ENCODE peak calls at places on chromosomes 6 and 20, in ten cellular contexts. A, Y, N, B, E, G, C, J, F and D are unnamed samples.

GRCh38 chr6:106547961-106548453 is 81.3 kb downstream of the RTN4IP1 start:
- DNase-seq in A (no peak), Y (no peak), N (no peak), B (no peak), E (no peak), G (no peak), C (peak), J (no peak), F (no peak), D (no peak)

GRCh38 chr20:58669287-58670006 is 18.4 kb downstream of the STX16 start:
- DNase-seq in A (no peak), Y (no peak), N (no peak), B (no peak), E (no peak), G (no peak), C (no peak), J (peak), F (no peak), D (no peak)

GRCh38 chr6:35213824-35214756 is at the start of gene SCUBE3:
- DNase-seq in A (no peak), Y (peak), N (no peak), B (no peak), E (peak), G (peak), C (peak), J (peak), F (no peak), D (peak)

GRCh38 chr6:132964101-132964867 is 149.9 kb downstream of the RPS12 start:
- DNase-seq in A (no peak), Y (no peak), N (no peak), B (no peak), E (no peak), G (no peak), C (peak), J (no peak), F (no peak), D (peak)

GRCh38 chr6:146915671-146916127 is 288.5 kb upstream of the STXBP5 start:
- DNase-seq in A (no peak), Y (no peak), N (no peak), B (peak), E (no peak), G (no peak), C (peak), J (no peak), F (peak), D (no peak)

GRCh38 chr6:160960067-160960466 is 31.5 kb upstream of the MAP3K4 start:
- DNase-seq in A (no peak), Y (no peak), N (no peak), B (no peak), E (no peak), G (no peak), C (no peak), J (no peak), F (no peak), D (no peak)

GRCh38 chr6:32614366-32615081 is 22.7 kb upstream of the HLA-DQA1 start:
- DNase-seq in A (no peak), Y (no peak), N (no peak), B (no peak), E (no peak), G (no peak), C (no peak), J (no peak), F (no peak), D (no peak)

GRCh38 chr6:155177369-155177961 is 86.3 kb upstream of the CLDN20 start:
- DNase-seq in A (no peak), Y (no peak), N (no peak), B (peak), E (peak), G (peak), C (peak), J (peak), F (peak), D (peak)

GRCh38 chr20:32635764-32636163 is 38.0 kb downstream of the C20orf203 start:
- DNase-seq in A (no peak), Y (no peak), N (no peak), B (no peak), E (no peak), G (no peak), C (no peak), J (no peak), F (no peak), D (peak)

GRCh38 chr20:44187763-44188709 is 1.0 kb upstream of the JPH2 start:
- DNase-seq in A (no peak), Y (no peak), N (no peak), B (no peak), E (no peak), G (no peak), C (no peak), J (no peak), F (no peak), D (no peak)

GRCh38 chr20:10077081-10077471 is 42.3 kb downstream of the ANKEF1 start:
- DNase-seq in A (no peak), Y (no peak), N (no peak), B (no peak), E (no peak), G (no peak), C (no peak), J (no peak), F (no peak), D (no peak)

GRCh38 chr6:110545081-110545872 is 68.9 kb upstream of the SLC22A16 start:
- DNase-seq in A (no peak), Y (no peak), N (no peak), B (no peak), E (no peak), G (no peak), C (peak), J (no peak), F (no peak), D (no peak)